ENCODE peak calls at places on chromosomes 13 and 19, in nine cellular contexts. N, C, E, A, O, J, G, B and X are unnamed samples.

GRCh38 chr13:37375724-37376123 is 222.8 kb downstream of the POSTN start:
- DNase-seq in E (no peak), A (peak), C (no peak), N (no peak), G (no peak), J (no peak), O (no peak), B (no peak), X (peak)

GRCh38 chr13:46575321-46575721 is 22.4 kb downstream of the LRCH1 start:
- DNase-seq in B (no peak), O (no peak), A (no peak), E (no peak), G (no peak), C (no peak), J (peak), N (no peak), X (peak)

GRCh38 chr13:30581582-30581981 is 36.1 kb upstream of the USPL1 start:
- DNase-seq in N (no peak), O (no peak), J (no peak), C (no peak), A (no peak), E (peak), B (no peak), G (no peak), X (peak)

GRCh38 chr13:97495678-97496077 is 61.7 kb downstream of the RAP2A start:
- DNase-seq in N (no peak), E (no peak), G (no peak), O (no peak), B (no peak), C (no peak), A (no peak), J (no peak), X (no peak)

GRCh38 chr19:40219721-40220276 is 1.6 kb upstream of the TTC9B start:
- DNase-seq in E (no peak), N (no peak), C (no peak), O (no peak), G (no peak), B (no peak), A (peak), J (no peak), X (peak)

GRCh38 chr19:8585894-8586750 is 8.9 kb upstream of the MYO1F start:
- DNase-seq in N (peak), O (peak), E (peak), J (no peak), C (no peak), G (peak), A (no peak), B (peak), X (no peak)

GRCh38 chr19:33797821-33798633 is 1.4 kb downstream of the KCTD15 start:
- DNase-seq in J (no peak), A (peak), E (peak), O (peak), N (peak), B (peak), C (peak), G (peak), X (peak)

GRCh38 chr13:49495783-49496762 is at the start of gene PHF11:
- DNase-seq in C (peak), E (peak), N (peak), J (peak), O (peak), A (peak), G (peak), B (peak), X (peak)

GRCh38 chr19:13983213-13983889 is 22.8 kb downstream of the RFX1 start:
- DNase-seq in O (no peak), G (no peak), C (no peak), E (peak), B (no peak), A (no peak), N (no peak), J (no peak), X (no peak)

GRCh38 chr13:33931397-33931987 is 113.5 kb downstream of the RFC3 start:
- DNase-seq in J (peak), N (peak), B (peak), C (no peak), G (no peak), A (peak), O (no peak), E (peak), X (peak)

GRCh38 chr13:110715395-110716234 is 2.1 kb downstream of the ING1 start:
- DNase-seq in E (peak), J (peak), C (peak), O (peak), G (peak), A (peak), N (peak), B (peak), X (peak)
- TF ChIP-seq CTCF in E (no peak), J (peak), C (peak), O (peak), G (peak), A (no peak), N (no peak), B (peak), X (peak)

GRCh38 chr19:5108866-5109265 is 140.0 kb downstream of the KDM4B start:
- DNase-seq in A (no peak), N (no peak), O (no peak), E (no peak), B (no peak), G (no peak), C (no peak), J (no peak), X (no peak)
- H3K4me3 ChIP-seq in A (no peak), N (no peak), O (no peak), E (no peak), B (no peak), G (no peak), C (no peak), J (no peak), X (no peak)

GRCh38 chr19:18152444-18152816 is 533 bp upstream of the PIK3R2 start:
- DNase-seq in J (peak), N (peak), G (peak), A (peak), B (peak), C (peak), E (peak), O (peak), X (peak)

GRCh38 chr19:18153555-18154134 is 682 bp downstream of the PIK3R2 start:
- DNase-seq in J (no peak), C (no peak), A (no peak), G (no peak), O (peak), E (peak), N (no peak), B (peak), X (no peak)

GRCh38 chr19:18150776-18151624 is 2.0 kb upstream of the PIK3R2 start:
- DNase-seq in C (no peak), J (no peak), N (no peak), A (no peak), O (peak), E (peak), G (no peak), B (no peak), X (no peak)

GRCh38 chr19:18155095-18156087 is 2.4 kb downstream of the PIK3R2 start:
- DNase-seq in A (no peak), E (no peak), O (peak), C (no peak), G (no peak), N (no peak), B (no peak), J (no peak), X (no peak)

GRCh38 chr19:18152817-18153554 is at the start of gene PIK3R2:
- DNase-seq in B (peak), G (peak), O (peak), N (peak), C (peak), J (peak), A (peak), E (peak), X (peak)
- TF ChIP-seq CTCF in B (no peak), G (no peak), O (no peak), N (no peak), C (no peak), J (no peak), A (no peak), E (no peak), X (no peak)

GRCh38 chr13:111210488-111210887 is 95.4 kb downstream of the ARHGEF7 start:
- DNase-seq in J (no peak), A (peak), E (peak), C (no peak), G (peak), B (no peak), O (no peak), N (no peak), X (peak)

GRCh38 chr13:111210082-111210481 is 95.0 kb downstream of the ARHGEF7 start:
- DNase-seq in C (no peak), A (no peak), G (no peak), B (no peak), N (no peak), E (no peak), J (no peak), O (no peak), X (peak)

GRCh38 chr13:111212517-111212873 is 97.4 kb downstream of the ARHGEF7 start:
- DNase-seq in C (no peak), O (no peak), J (no peak), G (no peak), B (no peak), N (no peak), A (no peak), E (no peak), X (no peak)

GRCh38 chr13:111210945-111211469 is 95.9 kb downstream of the ARHGEF7 start:
- DNase-seq in A (peak), N (no peak), J (no peak), B (no peak), E (no peak), C (no peak), O (no peak), G (no peak), X (no peak)

GRCh38 chr13:111211789-111212516 is 96.8 kb downstream of the ARHGEF7 start:
- DNase-seq in G (no peak), O (no peak), B (no peak), N (no peak), A (peak), J (no peak), E (no peak), C (no peak), X (no peak)
- H3K4me3 ChIP-seq in G (no peak), O (no peak), B (no peak), N (no peak), A (no peak), J (no peak), E (no peak), C (no peak), X (no peak)

DNA sequence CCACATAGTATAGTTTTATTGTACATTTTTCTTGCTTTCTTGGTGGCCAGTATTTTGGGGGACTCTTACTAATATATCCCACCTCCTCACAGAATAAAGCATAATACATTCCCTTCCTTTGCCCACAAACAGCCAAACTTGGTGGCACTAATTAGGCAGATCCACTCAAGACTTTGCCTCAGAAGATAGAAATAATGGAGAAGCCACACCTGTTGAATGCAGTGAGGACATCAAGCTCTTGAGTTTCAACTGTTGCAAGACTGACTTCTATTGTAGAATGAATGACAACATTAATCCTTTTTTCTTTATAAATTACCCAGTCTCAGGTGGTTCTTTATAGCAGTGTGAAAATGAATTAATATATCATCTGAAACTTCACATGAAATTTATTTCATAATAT is 1183.6 kb upstream of the ATXN8OS start:
- DNase-seq in B (no peak), O (no peak), C (no peak), E (no peak), G (no peak), A (no peak), N (no peak), J (no peak), X (no peak)
- TF ChIP-seq CTCF in B (no peak), O (no peak), C (no peak), E (no peak), G (no peak), A (no peak), N (no peak), J (no peak), X (no peak)

GRCh38 chr13:99984463-99985242 is 3.1 kb downstream of the ZIC2 start:
- DNase-seq in G (no peak), E (no peak), A (peak), B (peak), J (no peak), O (peak), N (no peak), C (no peak), X (no peak)
- H3K4me3 ChIP-seq in G (no peak), E (no peak), A (peak), B (no peak), J (no peak), O (no peak), N (no peak), C (no peak), X (no peak)

GRCh38 chr19:41533691-41534090 is 42.3 kb upstream of the CEACAM21 start:
- DNase-seq in C (no peak), A (no peak), G (no peak), N (no peak), O (no peak), B (no peak), E (no peak), J (no peak), X (no peak)

GRCh38 chr19:41541990-41542584 is 33.9 kb upstream of the CEACAM21 start:
- DNase-seq in G (peak), B (peak), E (peak), C (peak), N (peak), A (peak), O (peak), J (no peak), X (no peak)

GRCh38 chr19:41535029-41535622 is 40.8 kb upstream of the CEACAM21 start:
- DNase-seq in B (no peak), J (peak), O (no peak), E (no peak), N (no peak), G (no peak), C (no peak), A (no peak), X (no peak)

GRCh38 chr19:41540041-41540695 is 35.8 kb upstream of the CEACAM21 start:
- DNase-seq in G (no peak), O (no peak), J (no peak), C (peak), E (no peak), A (no peak), B (no peak), N (no peak), X (no peak)

GRCh38 chr19:41537789-41538188 is 38.2 kb upstream of the CEACAM21 start:
- DNase-seq in N (no peak), O (no peak), C (no peak), A (peak), E (no peak), G (no peak), B (no peak), J (no peak), X (peak)
- TF ChIP-seq CTCF in N (no peak), O (no peak), C (no peak), A (peak), E (no peak), G (peak), B (peak), J (peak), X (peak)

DNA sequence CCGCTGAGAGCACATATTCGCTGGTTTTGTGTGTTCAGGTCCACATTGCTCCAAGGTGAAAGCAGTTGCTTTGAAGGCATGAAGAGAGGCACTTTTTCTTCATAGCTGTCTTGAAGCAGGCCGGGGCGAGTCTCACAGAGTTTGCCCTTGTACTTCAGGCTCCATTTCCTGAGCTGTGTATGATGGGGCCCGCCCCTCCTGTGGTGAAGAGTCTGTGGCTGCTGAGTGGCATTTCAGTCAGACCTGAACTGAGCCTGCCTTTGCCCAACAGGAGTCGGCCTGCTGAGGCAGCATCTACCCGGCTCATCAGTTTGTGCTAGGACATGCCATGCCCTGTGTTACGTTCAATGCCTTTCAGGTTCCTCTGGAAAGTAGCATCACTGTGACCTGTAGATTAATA is 44.4 kb upstream of the C1QTNF9 start:
- DNase-seq in G (no peak), A (no peak), B (no peak), O (peak), E (no peak), J (no peak), C (no peak), N (no peak), X (no peak)
- H3K4me3 ChIP-seq in G (no peak), A (no peak), B (no peak), O (no peak), E (no peak), J (no peak), C (no peak), N (no peak), X (no peak)

GRCh38 chr19:2317756-2318155 is 9.8 kb upstream of the LINGO3 start:
- DNase-seq in G (no peak), C (no peak), E (no peak), N (no peak), J (no peak), B (no peak), A (no peak), O (no peak), X (no peak)

GRCh38 chr19:2318923-2319322 is 9.5 kb downstream of the LSM7 start:
- DNase-seq in O (no peak), B (no peak), N (no peak), G (no peak), J (no peak), C (no peak), A (no peak), E (no peak), X (no peak)

GRCh38 chr19:2315121-2315817 is 7.3 kb upstream of the LINGO3 start:
- DNase-seq in J (no peak), A (no peak), O (no peak), B (no peak), G (no peak), N (no peak), C (no peak), E (no peak), X (no peak)

GRCh38 chr19:2315818-2316353 is 7.9 kb upstream of the LINGO3 start:
- DNase-seq in J (no peak), O (peak), B (peak), E (peak), G (peak), C (peak), N (no peak), A (peak), X (peak)

DNA sequence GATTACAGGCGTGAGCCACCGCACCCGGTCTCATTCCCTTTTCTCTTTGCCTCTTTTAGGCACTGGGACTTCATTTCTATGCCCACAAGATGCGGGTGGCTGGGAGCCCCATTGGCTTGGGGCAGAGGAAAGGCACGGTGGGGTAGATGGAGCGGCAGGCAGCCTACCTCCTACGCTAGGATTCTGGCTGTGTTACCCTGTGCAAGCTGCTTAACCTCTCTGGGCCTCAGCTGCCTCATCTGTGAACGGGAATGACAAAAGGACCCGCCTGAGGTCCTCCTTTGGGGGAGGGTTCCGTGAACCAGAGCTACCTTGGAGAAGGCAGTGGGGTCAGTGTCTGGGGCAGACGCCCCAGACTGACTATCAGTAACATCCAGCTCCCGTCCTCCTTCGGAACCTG is 9.3 kb upstream of the LINGO3 start:
- DNase-seq in O (no peak), C (no peak), N (no peak), E (no peak), G (no peak), B (no peak), J (no peak), A (no peak), X (no peak)
- TF ChIP-seq CTCF in O (no peak), C (no peak), N (no peak), E (no peak), G (no peak), B (no peak), J (no peak), A (no peak), X (no peak)